ENCODE peak calls at places on chromosomes 5 and 9, in nine cellular contexts. U is retinal pigment epithelial cell, Z is B cell, C is LNCaP clone FGC, I is fibroblast of mammary gland, K is cardiac muscle cell, F is GM13977, R is endothelial cell, J is D721Med. D is an unnamed sample.

GRCh38 chr9:1048853-1049252 is 1.3 kb upstream of the DMRT2 start:
- DNase-seq in U (no peak), Z (no peak), C (no peak), I (no peak), K (no peak), F (no peak), R (no peak), J (no peak), D (no peak)

GRCh38 chr5:94969174-94969573 is 315.7 kb downstream of the MCTP1 start:
- DNase-seq in U (peak), Z (no peak), C (peak), I (peak), K (peak), F (no peak), R (no peak), J (no peak), D (no peak)

GRCh38 chr5:134038143-134038542 is 33.4 kb upstream of the VDAC1 start:
- DNase-seq in U (no peak), Z (no peak), C (no peak), I (no peak), K (no peak), F (no peak), R (no peak), J (no peak), D (no peak)

GRCh38 chr9:109780453-109781033 is 545 bp downstream of the PALM2AKAP2 start:
- DNase-seq in U (no peak), Z (no peak), C (no peak), I (peak), K (peak), F (no peak), R (no peak), J (no peak), D (no peak)

GRCh38 chr9:31590091-31590490 is 794.4 kb upstream of the ACO1 start:
- DNase-seq in U (peak), Z (no peak), C (no peak), I (no peak), K (peak), F (no peak), R (no peak), J (no peak), D (no peak)

GRCh38 chr5:149267241-149267973 is 4.3 kb upstream of the AFAP1L1 start:
- DNase-seq in U (no peak), Z (no peak), C (no peak), I (no peak), K (no peak), F (no peak), R (no peak), J (no peak), D (no peak)

GRCh38 chr5:64923151-64923685 is 154.5 kb downstream of the CWC27 start:
- DNase-seq in U (no peak), Z (no peak), C (no peak), I (peak), K (peak), F (no peak), R (no peak), J (no peak), D (peak)

GRCh38 chr9:134317431-134318414 is 8.5 kb upstream of the RXRA start:
- DNase-seq in U (no peak), Z (no peak), C (no peak), I (peak), K (peak), F (no peak), R (no peak), J (no peak), D (no peak)

GRCh38 chr9:92647671-92648446 is 22.1 kb downstream of the IPPK start:
- DNase-seq in U (no peak), Z (no peak), C (no peak), I (no peak), K (no peak), F (no peak), R (no peak), J (no peak), D (no peak)

GRCh38 chr5:116600876-116601275 is 26.3 kb upstream of the SEMA6A start:
- DNase-seq in U (no peak), Z (no peak), C (no peak), I (peak), K (no peak), F (no peak), R (no peak), J (no peak), D (no peak)

GRCh38 chr5:73652391-73652790 is 26.4 kb downstream of the ARHGEF28 start:
- DNase-seq in U (no peak), Z (no peak), C (peak), I (no peak), K (no peak), F (no peak), R (no peak), J (no peak), D (no peak)

GRCh38 chr5:59656351-59657254 is 236.9 kb downstream of the PDE4D start:
- DNase-seq in U (no peak), Z (no peak), C (no peak), I (no peak), K (peak), F (no peak), R (no peak), J (no peak), D (no peak)

GRCh38 chr9:79583957-79584654 is 12.3 kb downstream of the TLE4 start:
- DNase-seq in U (no peak), Z (peak), C (no peak), I (no peak), K (no peak), F (no peak), R (no peak), J (no peak), D (peak)

GRCh38 chr5:159179556-159180305 is 29.6 kb downstream of the RNF145 start:
- DNase-seq in U (no peak), Z (no peak), C (no peak), I (no peak), K (peak), F (no peak), R (no peak), J (no peak), D (no peak)

GRCh38 chr9:127509955-127510299 is 58.6 kb downstream of the LRSAM1 start:
- DNase-seq in U (no peak), Z (no peak), C (no peak), I (no peak), K (no peak), F (no peak), R (no peak), J (no peak), D (no peak)
- TF ChIP-seq CTCF in U (no peak), Z (no peak), C (no peak), I (no peak), K (no peak), F (no peak), R (no peak), J (no peak), D (no peak)

DNA sequence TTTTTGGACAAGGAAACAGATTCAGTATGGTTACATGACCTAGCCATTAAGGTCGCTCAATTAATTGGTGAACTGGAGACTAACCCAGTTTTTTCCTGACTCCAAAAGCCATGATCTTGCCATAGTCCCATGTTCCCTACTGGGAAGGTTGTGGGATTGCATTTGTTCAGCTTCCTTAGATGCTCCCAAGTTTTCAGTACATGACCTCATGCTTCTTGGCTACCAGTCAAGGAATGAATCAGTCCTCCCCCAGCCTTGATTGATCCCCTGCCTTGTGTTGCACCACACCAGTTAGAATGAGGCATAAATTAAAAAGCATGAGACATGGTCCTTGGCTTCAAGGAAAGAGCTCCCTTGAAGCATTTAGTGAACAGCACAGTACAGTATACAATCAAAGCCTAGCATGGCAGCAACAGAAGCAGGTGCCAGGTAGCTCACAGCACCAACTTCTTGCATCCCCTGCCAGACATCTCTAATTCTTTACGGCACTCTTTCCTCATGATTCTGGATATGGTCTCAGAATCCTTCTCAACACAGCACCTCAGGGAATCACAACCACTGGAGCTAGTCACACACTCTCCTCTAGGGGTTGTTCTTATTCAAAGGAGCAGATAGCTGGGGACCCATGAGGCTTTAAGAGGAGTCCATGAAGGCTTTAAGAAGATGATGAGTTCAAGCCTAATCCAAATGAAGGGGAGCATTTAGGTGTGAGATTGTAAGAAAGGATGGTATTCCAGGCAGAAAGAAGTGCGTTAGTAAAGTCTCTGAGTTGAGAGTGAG is 295.5 kb upstream of the CLINT1 start:
- DNase-seq in U (peak), Z (no peak), C (no peak), I (peak), K (peak), F (no peak), R (no peak), J (no peak), D (no peak)
- TF ChIP-seq CTCF in U (peak), Z (no peak), C (no peak), I (peak), K (no peak), F (no peak), R (no peak), J (no peak), D (no peak)

DNA sequence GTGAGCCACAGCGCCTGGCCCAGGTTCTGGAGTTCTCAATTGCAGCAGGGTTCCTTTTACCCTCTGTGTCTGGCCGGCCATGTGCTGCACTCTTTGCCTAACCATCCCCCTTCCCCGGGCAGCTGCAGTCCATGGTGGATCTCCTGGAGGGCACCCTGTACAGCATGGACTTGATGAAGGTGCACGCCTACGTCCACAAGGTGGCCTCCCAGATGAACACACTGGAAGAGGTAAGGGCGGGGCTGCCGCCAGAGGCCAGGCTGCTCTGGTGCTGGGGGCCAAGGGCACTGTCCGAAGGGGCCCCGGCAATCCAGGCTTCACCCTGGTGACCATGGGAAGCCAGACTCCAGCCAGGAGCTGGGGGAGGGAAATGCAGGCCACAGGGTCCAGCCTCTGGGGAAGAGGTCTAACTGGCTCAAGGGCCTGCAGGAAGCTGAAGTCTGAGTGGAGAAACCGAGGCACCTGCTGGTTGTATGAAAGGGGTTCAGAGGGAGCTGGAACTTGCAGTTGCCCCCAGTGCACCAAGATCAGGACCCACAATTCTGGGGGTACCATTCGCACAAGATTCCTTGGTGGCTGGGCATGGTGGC is 18.1 kb downstream of the OLFML2A start:
- DNase-seq in U (no peak), Z (no peak), C (no peak), I (no peak), K (no peak), F (no peak), R (no peak), J (no peak), D (no peak)
- TF ChIP-seq CTCF in U (peak), Z (no peak), C (no peak), I (no peak), K (no peak), F (no peak), R (no peak), J (no peak), D (no peak)

GRCh38 chr9:135471751-135472640 is 7.6 kb upstream of the PPP1R26 start:
- DNase-seq in U (no peak), Z (no peak), C (no peak), I (no peak), K (no peak), F (no peak), R (no peak), J (no peak), D (no peak)

GRCh38 chr9:135473972-135474543 is 5.5 kb upstream of the PPP1R26 start:
- DNase-seq in U (no peak), Z (no peak), C (no peak), I (no peak), K (no peak), F (no peak), R (no peak), J (no peak), D (no peak)

GRCh38 chr9:135476981-135477380 is 2.6 kb upstream of the PPP1R26 start:
- DNase-seq in U (peak), Z (no peak), C (no peak), I (no peak), K (peak), F (no peak), R (no peak), J (no peak), D (no peak)

GRCh38 chr9:135476561-135476960 is 3.0 kb upstream of the PPP1R26 start:
- DNase-seq in U (no peak), Z (no peak), C (no peak), I (no peak), K (no peak), F (no peak), R (no peak), J (no peak), D (no peak)

DNA sequence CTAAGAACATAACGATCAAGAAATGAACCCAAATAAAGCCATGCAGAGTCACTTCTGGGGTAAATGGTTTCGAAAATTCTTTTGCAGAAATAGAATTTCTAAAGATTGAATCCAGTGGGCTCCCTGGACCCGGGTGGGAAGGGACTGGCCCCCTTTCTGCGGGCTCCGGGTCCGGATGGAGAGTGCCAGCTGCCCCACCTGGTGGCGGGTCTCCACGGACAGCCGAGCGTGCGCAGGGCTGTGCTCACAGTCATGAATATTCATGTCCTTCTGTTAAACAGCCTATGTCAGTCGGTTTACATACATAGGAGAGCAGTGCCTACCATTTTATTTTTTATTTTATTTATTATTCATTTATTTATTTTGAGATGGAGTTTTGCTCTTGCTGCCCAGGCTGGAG is 4.7 kb upstream of the PPP1R26 start:
- DNase-seq in U (no peak), Z (peak), C (no peak), I (no peak), K (peak), F (peak), R (peak), J (peak), D (peak)
- TF ChIP-seq CTCF in U (peak), Z (peak), C (peak), I (peak), K (peak), F (peak), R (peak), J (peak), D (peak)

DNA sequence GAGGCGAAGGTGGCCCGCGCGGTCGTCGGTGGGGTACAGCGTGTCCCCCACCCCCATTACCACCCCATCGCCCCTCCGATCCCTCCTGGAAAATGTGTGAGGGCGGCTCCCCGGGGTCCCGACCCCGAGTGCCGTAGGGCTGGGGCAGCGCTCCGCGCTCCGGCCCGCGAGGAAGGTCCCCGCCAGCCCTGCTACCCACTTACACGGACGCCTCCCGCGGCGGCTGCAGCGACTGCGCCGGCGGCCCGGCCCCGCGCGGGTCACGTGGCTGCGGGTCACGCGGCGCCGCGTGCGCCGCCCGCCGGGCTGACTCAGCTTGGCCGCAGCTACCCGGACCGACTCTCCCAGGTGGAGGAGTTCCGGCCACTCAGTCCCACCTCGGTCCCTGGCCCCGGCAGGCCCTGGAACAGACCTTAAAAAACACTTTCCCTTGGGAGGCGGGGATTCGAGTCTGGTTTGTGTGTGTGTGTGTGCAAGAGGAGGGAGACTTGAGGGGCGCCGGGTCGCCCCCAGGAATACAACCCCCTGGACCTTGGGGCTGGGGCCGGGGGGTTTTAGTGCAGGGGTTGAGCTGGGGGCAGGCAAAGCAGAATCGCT is at the start of gene GNPDA1:
- DNase-seq in U (no peak), Z (peak), C (peak), I (peak), K (peak), F (peak), R (peak), J (peak), D (peak)
- TF ChIP-seq CTCF in U (no peak), Z (no peak), C (peak), I (no peak), K (no peak), F (no peak), R (no peak), J (no peak), D (no peak)

GRCh38 chr5:1478333-1478732 is 33.1 kb upstream of the SLC6A3 start:
- DNase-seq in U (no peak), Z (no peak), C (no peak), I (no peak), K (no peak), F (no peak), R (no peak), J (no peak), D (no peak)
- TF ChIP-seq CTCF in U (no peak), Z (no peak), C (no peak), I (no peak), K (no peak), F (no peak), R (no peak), J (no peak), D (no peak)